ENCODE peak calls at places on chromosome 7, in seven cellular contexts. T is pancreas, U is GM20000, V is type B pancreatic cell, E is ovary, D is endothelial cell, B is adrenal gland. Z is an unnamed sample.

GRCh38 chr7:144057954-144058353 is 9.2 kb downstream of the OR2A5 start:
- DNase-seq in T (no peak), U (no peak), V (no peak), E (no peak), D (no peak), B (peak; percentile 46), Z (no peak)

GRCh38 chr7:27097686-27098492 is 2.1 kb upstream of the HOXA1 start:
- DNase-seq in T (no peak), U (peak; percentile 19), V (no peak), E (peak; percentile 46), D (no peak), B (no peak), Z (no peak)

GRCh38 chr7:122758501-122758900 is 55.8 kb upstream of the RNF148 start:
- DNase-seq in T (no peak), U (no peak), V (no peak), E (no peak), D (no peak), B (no peak), Z (no peak)

GRCh38 chr7:77651544-77652162 is 44.6 kb upstream of the RSBN1L start:
- DNase-seq in T (no peak), U (peak; percentile 61), V (no peak), E (no peak), D (peak; percentile 38), B (no peak), Z (peak; percentile 62)

GRCh38 chr7:85866540-85866939 is 679.7 kb upstream of the SEMA3D start:
- DNase-seq in T (no peak), U (no peak), V (no peak), E (no peak), D (no peak), B (no peak), Z (no peak)

GRCh38 chr7:122886357-122887081 is at the start of gene CADPS2:
- DNase-seq in T (peak; percentile 90), U (peak; percentile 83), V (peak; percentile 82), E (peak; percentile 86), D (peak; percentile 83), B (peak; percentile 94), Z (peak; percentile 73)

GRCh38 chr7:133408212-133408611 is 155.3 kb downstream of the EXOC4 start:
- DNase-seq in T (no peak), U (no peak), V (no peak), E (no peak), D (no peak), B (no peak), Z (no peak)

GRCh38 chr7:149476791-149477190 is 15.9 kb upstream of the ZNF777 start:
- DNase-seq in T (no peak), U (no peak), V (peak; percentile 53), E (no peak), D (no peak), B (no peak), Z (no peak)

GRCh38 chr7:152859781-152860191 is 100.2 kb downstream of the ACTR3B start:
- DNase-seq in T (no peak), U (no peak), V (no peak), E (no peak), D (peak; percentile 33), B (no peak), Z (no peak)

GRCh38 chr7:31028417-31028988 is 23.6 kb upstream of the ADCYAP1R1 start:
- DNase-seq in T (no peak), U (no peak), V (no peak), E (peak; percentile 18), D (no peak), B (no peak), Z (no peak)

GRCh38 chr7:26792573-26792972 is 71.8 kb downstream of the SKAP2 start:
- DNase-seq in T (no peak), U (no peak), V (no peak), E (no peak), D (no peak), B (no peak), Z (no peak)

GRCh38 chr7:5423844-5424688 is 432 bp upstream of the TNRC18 start:
- DNase-seq in T (peak; percentile 94), U (peak; percentile 91), V (peak; percentile 95), E (peak; percentile 97), D (peak; percentile 94), B (peak; percentile 97), Z (peak; percentile 86)

GRCh38 chr7:25009271-25009670 is 29.3 kb upstream of the OSBPL3 start:
- DNase-seq in T (no peak), U (no peak), V (no peak), E (no peak), D (no peak), B (no peak), Z (no peak)

GRCh38 chr7:87316846-87317545 is 28.5 kb upstream of the CROT start:
- DNase-seq in T (no peak), U (no peak), V (no peak), E (no peak), D (no peak), B (peak; percentile 35), Z (no peak)

GRCh38 chr7:145779165-145779564 is 337.4 kb upstream of the CNTNAP2 start:
- DNase-seq in T (no peak), U (no peak), V (no peak), E (no peak), D (no peak), B (no peak), Z (no peak)

GRCh38 chr7:98286701-98287485 is 5.4 kb downstream of the BRI3 start:
- DNase-seq in T (no peak), U (no peak), V (no peak), E (no peak), D (no peak), B (peak; percentile 50), Z (no peak)

GRCh38 chr7:100865971-100866720 is 1.0 kb upstream of the TRIP6 start:
- DNase-seq in T (peak; percentile 85), U (peak; percentile 45), V (no peak), E (peak; percentile 85), D (no peak), B (peak; percentile 91), Z (no peak)

GRCh38 chr7:35185908-35186731 is 67.8 kb downstream of the TBX20 start:
- DNase-seq in T (peak; percentile 19), U (no peak), V (peak; percentile 70), E (peak; percentile 18), D (peak; percentile 51), B (no peak), Z (peak; percentile 1)

GRCh38 chr7:133940368-133940767 is 186.8 kb upstream of the LRGUK start:
- DNase-seq in T (no peak), U (no peak), V (no peak), E (no peak), D (no peak), B (no peak), Z (no peak)

GRCh38 chr7:91826377-91826776 is 54.1 kb downstream of the MTERF1 start:
- DNase-seq in T (no peak), U (no peak), V (no peak), E (no peak), D (no peak), B (no peak), Z (no peak)

GRCh38 chr7:148701414-148701813 is 2.7 kb downstream of the CUL1 start:
- DNase-seq in T (no peak), U (no peak), V (no peak), E (no peak), D (no peak), B (no peak), Z (no peak)

GRCh38 chr7:55325371-55325792 is 39.8 kb upstream of the LANCL2 start:
- DNase-seq in T (peak; percentile 58), U (no peak), V (no peak), E (peak; percentile 51), D (no peak), B (peak; percentile 38), Z (no peak)

GRCh38 chr7:137342751-137343482 is 616 bp downstream of the PTN start:
- DNase-seq in T (no peak), U (no peak), V (no peak), E (no peak), D (peak; percentile 4), B (no peak), Z (no peak)

GRCh38 chr7:137343483-137343841 is at the start of gene PTN:
- DNase-seq in T (peak; percentile 14), U (no peak), V (peak; percentile 67), E (peak; percentile 31), D (peak; percentile 35), B (peak; percentile 50), Z (no peak)

GRCh38 chr7:137342340-137342739 is 1.2 kb downstream of the PTN start:
- DNase-seq in T (no peak), U (no peak), V (no peak), E (no peak), D (no peak), B (no peak), Z (no peak)

GRCh38 chr7:137335814-137336213 is 7.7 kb downstream of the PTN start:
- DNase-seq in T (no peak), U (no peak), V (no peak), E (no peak), D (no peak), B (no peak), Z (no peak)

DNA sequence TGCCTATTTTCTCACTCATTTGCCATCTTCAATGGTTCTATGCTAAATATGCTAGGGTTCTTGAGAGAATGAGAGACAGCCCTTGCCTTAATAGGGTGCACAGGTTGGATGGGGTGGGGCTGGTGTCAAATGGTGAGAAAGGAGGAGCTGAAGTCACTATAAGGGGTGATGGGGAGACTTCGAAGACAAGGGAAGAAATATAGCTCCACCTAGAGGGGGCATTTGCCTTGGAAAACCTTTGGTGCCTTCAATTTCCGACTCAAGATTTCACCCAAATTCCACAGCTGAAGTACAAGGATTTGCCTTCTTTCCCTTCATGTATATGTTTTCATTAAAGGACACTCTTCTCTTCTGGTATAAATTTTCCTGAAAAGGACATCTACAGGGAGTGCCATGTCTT is 5.6 kb downstream of the PTN start:
- DNase-seq in T (no peak), U (no peak), V (no peak), E (no peak), D (no peak), B (no peak), Z (no peak)
- TF ChIP-seq CTCF in T (no peak), U (no peak), V (no peak), E (no peak), D (no peak), B (no peak), Z (peak; percentile 26)

GRCh38 chr7:95718556-95719410 is 53.6 kb upstream of the DYNC1I1 start:
- DNase-seq in T (no peak), U (peak; percentile 11), V (no peak), E (no peak), D (no peak), B (no peak), Z (no peak)
- TF ChIP-seq CTCF in T (no peak), U (peak; percentile 11), V (peak; percentile 66), E (no peak), D (no peak), B (peak; percentile 24), Z (peak; percentile 42)

GRCh38 chr7:112183266-112183665 is 22.9 kb downstream of the DOCK4 start:
- DNase-seq in T (no peak), U (no peak), V (no peak), E (no peak), D (no peak), B (no peak), Z (no peak)
- TF ChIP-seq CTCF in T (no peak), U (no peak), V (no peak), E (no peak), D (no peak), B (no peak), Z (no peak)

DNA sequence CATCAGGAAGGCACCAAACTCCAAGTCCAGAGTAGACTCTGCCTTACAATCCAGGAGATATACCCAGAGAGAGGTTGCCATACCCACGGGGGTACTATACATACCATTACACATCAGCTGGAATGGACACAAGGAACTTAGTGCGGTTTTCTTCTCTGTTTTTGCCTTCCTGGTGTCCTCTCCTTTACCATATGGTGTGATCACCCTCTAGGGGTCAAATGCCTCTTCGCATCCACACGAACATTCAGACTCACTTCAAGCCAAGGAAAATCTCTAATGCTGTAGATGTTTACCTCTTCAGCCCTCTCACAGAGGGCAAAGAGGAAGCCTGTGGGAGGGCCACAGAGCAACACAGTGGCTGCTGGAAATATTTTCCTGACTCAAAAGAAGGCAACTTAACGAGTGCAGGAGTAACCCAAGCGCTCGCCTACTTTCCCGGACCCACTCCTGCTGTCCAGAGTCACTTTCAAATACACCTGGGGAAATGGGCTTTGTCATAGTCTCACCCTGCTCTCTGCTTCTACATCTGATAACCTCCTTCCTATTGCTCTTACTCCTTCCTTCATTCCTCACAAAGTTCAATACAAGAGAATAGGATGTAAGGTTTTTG is 220.7 kb downstream of the C7orf25 start:
- DNase-seq in T (no peak), U (no peak), V (no peak), E (peak; percentile 15), D (peak; percentile 58), B (no peak), Z (no peak)
- TF ChIP-seq CTCF in T (no peak), U (no peak), V (peak; percentile 82), E (no peak), D (peak; percentile 61), B (peak; percentile 49), Z (peak; percentile 38)